ENCODE peak calls at places on chromosomes 6 and 20, in five cellular contexts. One of them, this sample, is unnamed.

GRCh38 chr20:47063407-47063806 is 168.8 kb downstream of the EYA2 start:
- DNase-seq in left lung: no peak
- DNase-seq in testis: peak
- DNase-seq in hepatocyte: peak
- DNase-seq in prostate gland: peak
- DNase-seq in this sample: peak

GRCh38 chr6:11242709-11243108 is 10.2 kb upstream of the NEDD9 start:
- DNase-seq in testis: no peak
- DNase-seq in prostate gland: no peak
- DNase-seq in hepatocyte: no peak
- DNase-seq in left lung: no peak
- DNase-seq in this sample: no peak

GRCh38 chr6:13400772-13401171 is 72.4 kb upstream of the TBC1D7 start:
- DNase-seq in left lung: no peak
- DNase-seq in testis: no peak
- DNase-seq in prostate gland: no peak
- DNase-seq in hepatocyte: no peak
- DNase-seq in this sample: no peak

GRCh38 chr6:26157150-26157837 is 70.1 kb downstream of the HFE start:
- DNase-seq in left lung: peak
- DNase-seq in hepatocyte: peak
- DNase-seq in prostate gland: no peak
- DNase-seq in testis: peak
- DNase-seq in this sample: peak

GRCh38 chr20:25044660-25045342 is 13.1 kb downstream of the ACSS1 start:
- DNase-seq in testis: no peak
- DNase-seq in hepatocyte: no peak
- DNase-seq in left lung: peak
- DNase-seq in prostate gland: no peak
- DNase-seq in this sample: no peak

GRCh38 chr6:31010393-31011060 is at the start of gene MUC22:
- DNase-seq in left lung: no peak
- DNase-seq in hepatocyte: no peak
- DNase-seq in testis: no peak
- DNase-seq in prostate gland: no peak
- DNase-seq in this sample: no peak

GRCh38 chr20:49713779-49714712 is at the start of gene B4GALT5:
- DNase-seq in testis: peak
- DNase-seq in prostate gland: peak
- DNase-seq in left lung: peak
- DNase-seq in hepatocyte: peak
- DNase-seq in this sample: peak

GRCh38 chr6:12608874-12609273 is 107.7 kb upstream of the PHACTR1 start:
- DNase-seq in hepatocyte: no peak
- DNase-seq in prostate gland: no peak
- DNase-seq in testis: no peak
- DNase-seq in left lung: no peak
- DNase-seq in this sample: no peak

GRCh38 chr6:132673376-132674094 is 14.6 kb upstream of the TAAR1 start:
- DNase-seq in hepatocyte: no peak
- DNase-seq in testis: no peak
- DNase-seq in prostate gland: no peak
- DNase-seq in left lung: no peak
- DNase-seq in this sample: no peak

DNA sequence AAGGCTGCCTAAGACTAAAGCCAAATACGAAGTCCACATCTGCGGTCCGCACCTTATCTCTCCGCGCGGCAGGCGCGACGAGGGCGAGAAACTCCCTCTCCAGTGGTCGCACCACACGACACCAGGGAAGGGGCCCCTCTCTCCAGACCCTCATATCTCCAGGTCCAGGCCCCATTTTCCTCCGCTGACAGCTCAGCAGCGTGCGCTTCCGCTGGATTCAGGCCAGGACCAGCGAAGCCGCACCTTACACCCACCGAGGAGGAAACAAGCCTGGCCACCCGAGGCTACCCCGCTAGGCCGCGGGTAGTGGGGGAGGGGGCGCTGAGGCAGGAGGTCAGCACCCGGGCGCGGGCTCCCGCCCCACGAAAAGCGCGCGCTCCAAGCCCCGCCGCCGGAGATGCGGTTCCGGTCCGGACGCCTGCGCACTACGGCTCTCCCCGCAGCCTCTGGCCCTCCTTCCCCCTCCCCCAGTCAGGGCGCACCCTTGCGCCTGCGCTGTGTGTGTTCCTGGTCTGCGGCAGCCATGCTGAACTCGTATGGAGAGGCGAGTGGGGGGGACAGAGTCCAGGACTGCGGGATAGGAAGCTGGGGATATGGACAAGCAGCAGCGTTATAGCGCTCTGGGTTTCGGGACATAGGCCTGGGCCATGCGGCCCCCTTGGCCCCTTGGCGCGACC is at the start of gene BRD2:
- DNase-seq in prostate gland: peak
- DNase-seq in testis: peak
- DNase-seq in left lung: peak
- DNase-seq in hepatocyte: peak
- DNase-seq in this sample: peak
- H3K4me3 ChIP-seq in prostate gland: peak
- H3K4me3 ChIP-seq in testis: peak
- H3K4me3 ChIP-seq in left lung: peak
- H3K4me3 ChIP-seq in hepatocyte: peak
- H3K4me3 ChIP-seq in this sample: peak

DNA sequence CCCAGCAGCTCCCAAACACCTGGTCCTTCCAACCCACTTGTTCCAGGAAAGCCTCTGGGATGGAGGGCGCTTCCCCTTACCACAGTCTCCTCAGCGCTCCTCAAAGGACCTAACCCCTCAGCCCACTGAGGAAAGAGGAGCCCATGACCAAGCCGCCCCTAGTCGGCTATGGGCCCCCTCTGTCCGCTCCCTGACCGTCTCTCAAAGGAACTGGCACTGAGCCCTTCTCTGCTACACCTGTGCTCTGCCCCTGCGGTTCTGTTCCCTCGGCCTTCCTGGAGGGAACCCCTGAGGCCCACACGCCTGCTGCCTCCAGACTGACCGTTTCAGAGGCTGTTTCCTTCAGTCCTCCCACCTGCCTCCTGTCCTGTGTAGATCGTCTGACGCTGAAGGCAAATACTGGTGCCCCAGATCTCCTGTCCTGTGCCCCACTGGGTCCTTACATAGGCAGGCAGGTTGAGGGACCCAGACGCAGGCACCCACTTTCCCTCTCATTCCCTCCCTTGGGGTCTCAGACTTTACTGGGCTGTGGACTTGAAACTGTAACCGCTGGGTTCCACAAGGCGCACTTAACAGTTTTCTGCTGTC is 1.9 kb upstream of the SLC4A11 start:
- DNase-seq in prostate gland: no peak
- DNase-seq in hepatocyte: no peak
- DNase-seq in testis: no peak
- DNase-seq in left lung: no peak
- DNase-seq in this sample: no peak
- H3K4me3 ChIP-seq in prostate gland: no peak
- H3K4me3 ChIP-seq in hepatocyte: no peak
- H3K4me3 ChIP-seq in testis: no peak
- H3K4me3 ChIP-seq in left lung: no peak
- H3K4me3 ChIP-seq in this sample: no peak

DNA sequence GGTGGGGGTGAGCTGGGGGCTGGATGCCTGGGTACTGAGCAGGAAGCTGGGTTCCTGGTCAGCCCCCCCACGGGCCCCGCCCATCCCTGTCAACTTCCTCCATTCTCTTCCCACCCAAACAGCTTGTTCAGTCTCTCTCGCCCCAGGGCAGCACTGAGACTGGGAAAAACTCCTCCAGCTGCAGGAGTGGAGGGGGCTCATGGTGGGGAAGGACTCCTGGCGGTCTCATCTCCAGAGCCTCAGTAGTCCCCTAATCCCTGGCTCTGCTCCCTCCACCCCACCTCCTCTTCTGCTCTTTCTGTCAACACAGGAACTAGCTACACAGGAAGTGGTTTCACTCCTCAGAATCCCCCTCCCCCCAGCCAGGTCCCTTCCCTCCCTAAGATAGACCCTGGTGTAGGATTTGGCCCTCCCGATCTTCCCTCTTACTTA is at the start of gene GPSM3:
- DNase-seq in prostate gland: no peak
- DNase-seq in left lung: peak
- DNase-seq in testis: no peak
- DNase-seq in hepatocyte: no peak
- DNase-seq in this sample: peak
- H3K4me3 ChIP-seq in prostate gland: no peak
- H3K4me3 ChIP-seq in left lung: peak
- H3K4me3 ChIP-seq in testis: no peak
- H3K4me3 ChIP-seq in hepatocyte: no peak
- H3K4me3 ChIP-seq in this sample: peak

DNA sequence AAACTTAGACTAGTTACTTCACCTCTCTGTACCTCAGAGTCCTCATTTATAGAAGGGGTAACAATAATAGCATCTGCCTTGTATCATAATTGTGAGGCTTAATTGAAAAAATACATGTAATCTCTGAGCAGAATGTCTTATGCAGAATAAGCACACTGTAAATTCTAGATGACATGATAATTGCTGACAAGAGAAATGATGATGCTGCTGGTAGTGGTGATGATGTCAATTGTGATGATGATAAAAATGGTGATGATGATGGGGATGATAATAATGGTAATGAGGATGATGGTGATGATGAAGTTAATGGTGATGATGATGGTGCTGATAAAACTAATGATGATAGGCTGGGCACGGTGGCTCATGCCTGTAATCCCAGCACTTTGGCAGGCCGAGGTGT is 346.1 kb upstream of the CDH4 start:
- DNase-seq in testis: no peak
- DNase-seq in hepatocyte: no peak
- DNase-seq in left lung: no peak
- DNase-seq in prostate gland: no peak
- DNase-seq in this sample: no peak
- H3K4me3 ChIP-seq in testis: no peak
- H3K4me3 ChIP-seq in hepatocyte: no peak
- H3K4me3 ChIP-seq in left lung: no peak
- H3K4me3 ChIP-seq in prostate gland: no peak
- H3K4me3 ChIP-seq in this sample: no peak

DNA sequence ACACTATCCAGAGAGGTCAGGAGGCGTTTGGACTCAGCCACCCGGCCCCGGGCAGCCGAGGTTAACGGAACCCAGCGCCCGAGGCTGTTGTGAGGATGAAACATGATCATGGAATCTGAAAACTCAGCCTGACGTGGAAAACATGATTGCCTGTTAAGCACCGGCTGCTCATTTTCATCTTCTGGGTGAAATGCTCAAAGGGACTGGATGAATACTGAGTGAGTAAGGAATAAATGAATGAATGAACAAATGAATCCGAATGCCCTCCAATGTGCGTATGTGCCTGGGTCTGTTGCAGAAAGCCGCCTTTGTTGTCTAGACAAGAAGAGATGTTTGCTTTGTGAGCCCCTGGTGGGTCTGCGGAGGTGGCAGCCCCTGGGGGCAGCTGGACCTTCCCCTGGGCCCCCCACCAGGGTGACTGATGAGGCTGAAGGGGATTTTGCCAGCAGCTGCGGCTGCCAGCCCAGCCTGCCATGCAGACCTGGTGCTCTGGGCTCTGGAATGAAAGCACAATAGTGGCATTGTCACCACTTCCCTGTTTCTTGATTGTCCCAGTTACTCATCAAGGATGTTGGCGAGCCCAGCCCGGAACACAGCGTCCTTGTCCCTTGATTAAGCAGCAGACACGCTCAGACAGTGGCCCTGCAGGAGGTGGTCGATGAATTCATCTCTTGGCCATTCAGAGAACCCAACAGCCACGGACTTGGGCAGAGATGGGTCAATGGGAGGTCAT is 211.1 kb downstream of the ANKRD60 start:
- DNase-seq in prostate gland: peak
- DNase-seq in left lung: no peak
- DNase-seq in testis: peak
- DNase-seq in hepatocyte: no peak
- DNase-seq in this sample: peak
- H3K4me3 ChIP-seq in prostate gland: no peak
- H3K4me3 ChIP-seq in left lung: no peak
- H3K4me3 ChIP-seq in testis: no peak
- H3K4me3 ChIP-seq in hepatocyte: no peak
- H3K4me3 ChIP-seq in this sample: no peak

GRCh38 chr6:77910826-77911225 is 258.0 kb downstream of the MEI4 start:
- DNase-seq in prostate gland: no peak
- DNase-seq in testis: no peak
- DNase-seq in hepatocyte: no peak
- DNase-seq in left lung: no peak
- DNase-seq in this sample: no peak
- H3K4me3 ChIP-seq in prostate gland: no peak
- H3K4me3 ChIP-seq in testis: no peak
- H3K4me3 ChIP-seq in hepatocyte: no peak
- H3K4me3 ChIP-seq in left lung: no peak
- H3K4me3 ChIP-seq in this sample: no peak

GRCh38 chr6:136226027-136226673 is 24.0 kb downstream of the MTFR2 start:
- DNase-seq in prostate gland: peak
- DNase-seq in testis: peak
- DNase-seq in left lung: peak
- DNase-seq in hepatocyte: peak
- DNase-seq in this sample: peak
- H3K4me3 ChIP-seq in prostate gland: no peak
- H3K4me3 ChIP-seq in testis: peak
- H3K4me3 ChIP-seq in left lung: peak
- H3K4me3 ChIP-seq in hepatocyte: no peak
- H3K4me3 ChIP-seq in this sample: peak

DNA sequence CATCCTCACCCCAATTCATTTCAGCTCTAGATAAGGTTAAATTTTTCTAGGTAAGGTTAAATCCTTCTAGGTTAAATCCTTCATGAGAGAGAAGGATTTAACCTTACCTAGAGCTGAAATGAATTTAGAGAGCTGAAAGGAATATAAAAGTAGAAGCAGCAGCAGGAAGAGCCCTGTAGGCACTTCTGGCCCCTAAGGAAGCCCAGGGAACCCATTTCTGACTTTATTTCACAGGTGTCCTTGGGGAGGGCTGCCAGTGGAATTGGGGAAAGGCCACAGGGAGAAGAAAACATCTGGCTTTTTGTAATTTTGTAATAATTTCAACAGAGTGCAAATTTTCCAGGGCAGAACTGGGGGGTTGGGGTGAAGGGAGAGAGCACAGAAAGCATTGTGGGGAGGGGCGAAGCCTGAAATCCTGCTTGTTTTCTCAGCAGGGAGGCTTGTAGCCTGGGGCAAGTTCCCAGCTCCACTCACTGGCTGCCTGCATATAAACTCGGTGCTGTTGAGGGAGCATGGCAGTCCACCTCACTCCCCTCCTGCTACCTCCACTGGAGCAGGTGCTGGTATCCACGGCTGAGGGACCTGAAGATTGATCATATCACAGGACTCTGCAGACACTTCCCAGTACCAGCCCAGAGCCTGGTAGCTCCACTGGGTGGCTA is 65.7 kb upstream of the HCRTR2 start:
- DNase-seq in left lung: no peak
- DNase-seq in testis: no peak
- DNase-seq in hepatocyte: no peak
- DNase-seq in prostate gland: no peak
- DNase-seq in this sample: no peak
- H3K4me3 ChIP-seq in left lung: no peak
- H3K4me3 ChIP-seq in testis: no peak
- H3K4me3 ChIP-seq in hepatocyte: no peak
- H3K4me3 ChIP-seq in prostate gland: no peak
- H3K4me3 ChIP-seq in this sample: no peak